ENCODE peak calls at places on chromosomes 4 and X, in five cellular contexts. U is neural progenitor cell, G is T-helper 2 cell, J is hippocampal formation, E is RKO. D is an unnamed sample.

GRCh38 chrX:148204195-148204594 is 223.1 kb downstream of the FMR1NB start:
- DNase-seq in U (no peak), G (no peak), J (no peak), E (no peak), D (no peak)

GRCh38 chrX:23888887-23889501 is 18.7 kb downstream of the APOO start:
- DNase-seq in U (no peak), G (no peak), J (no peak), E (no peak), D (no peak)

GRCh38 chrX:23369037-23369436 is 34.4 kb downstream of the PTCHD1 start:
- DNase-seq in U (no peak), G (no peak), J (no peak), E (no peak), D (no peak)

GRCh38 chrX:68693481-68694410 is 46.3 kb downstream of the STARD8 start:
- DNase-seq in U (peak; percentile 90), G (no peak), J (no peak), E (no peak), D (peak; percentile 10)

GRCh38 chr4:106690487-106690886 is 321.9 kb upstream of the GIMD1 start:
- DNase-seq in U (no peak), G (no peak), J (no peak), E (peak; percentile 74), D (no peak)

GRCh38 chr4:8688908-8689445 is 96.4 kb downstream of the CPZ start:
- DNase-seq in U (no peak), G (no peak), J (no peak), E (no peak), D (no peak)

GRCh38 chrX:48580662-48581061 is 6.4 kb downstream of the RBM3 start:
- DNase-seq in U (no peak), G (no peak), J (no peak), E (no peak), D (no peak)

GRCh38 chr4:143431526-143432257 is 81.8 kb upstream of the SMARCA5 start:
- DNase-seq in U (peak; percentile 8), G (no peak), J (no peak), E (no peak), D (no peak)

D was measured in Caki2.